ENCODE peak calls at places on chromosomes 5 and 9, in seven cellular contexts. U is neuronal stem cell, W is mesenchymal stem cell, T is H9, B is H1, K is trophoblast cell, H is IMR-90. Q is an unnamed sample.

GRCh38 chr9:124611106-124611505 is 103.9 kb upstream of the NR5A1 start:
- DNase-seq in U (no peak), W (no peak), T (no peak), B (no peak), K (no peak), H (peak; percentile 21), Q (no peak)

GRCh38 chr5:40681351-40682311 is 1.9 kb downstream of the PTGER4 start:
- DNase-seq in U (no peak), W (peak; percentile 38), T (peak; percentile 63), B (peak; percentile 71), K (no peak), H (no peak), Q (peak; percentile 46)

GRCh38 chr9:98201102-98201501 is 8.7 kb upstream of the CORO2A start:
- DNase-seq in U (no peak), W (no peak), T (no peak), B (no peak), K (no peak), H (no peak), Q (no peak)

GRCh38 chr9:131418143-131419028 is 24.5 kb downstream of the PRRC2B start:
- DNase-seq in U (no peak), W (peak; percentile 45), T (peak; percentile 56), B (no peak), K (peak; percentile 62), H (peak; percentile 41), Q (peak; percentile 82)

GRCh38 chr5:80703291-80703690 is 48.5 kb upstream of the DHFR start:
- DNase-seq in U (no peak), W (no peak), T (no peak), B (no peak), K (peak; percentile 32), H (no peak), Q (no peak)

GRCh38 chr5:178308541-178309092 is 76.0 kb upstream of the PHYKPL start:
- DNase-seq in U (no peak), W (no peak), T (no peak), B (no peak), K (no peak), H (no peak), Q (no peak)

GRCh38 chr9:83630938-83631457 is 8.1 kb downstream of the IDNK start:
- DNase-seq in U (peak; percentile 59), W (no peak), T (peak; percentile 89), B (peak; percentile 76), K (peak; percentile 97), H (peak; percentile 42), Q (peak; percentile 97)

GRCh38 chr5:83401122-83401620 is 70.4 kb upstream of the VCAN start:
- DNase-seq in U (no peak), W (peak; percentile 34), T (no peak), B (no peak), K (no peak), H (peak; percentile 10), Q (no peak)

GRCh38 chr9:97900103-97900737 is 22.1 kb downstream of the TRMO start:
- DNase-seq in U (no peak), W (no peak), T (no peak), B (no peak), K (no peak), H (peak; percentile 73), Q (no peak)

GRCh38 chr9:111825468-111826145 is 30.9 kb upstream of the SHOC1 start:
- DNase-seq in U (no peak), W (no peak), T (no peak), B (no peak), K (peak; percentile 40), H (peak; percentile 50), Q (no peak)

GRCh38 chr9:98191615-98192502 is 578 bp downstream of the CORO2A start:
- DNase-seq in U (no peak), W (no peak), T (peak; percentile 66), B (peak; percentile 70), K (peak; percentile 49), H (no peak), Q (peak; percentile 63)

GRCh38 chr9:110753734-110754231 is 85.2 kb downstream of the MUSK start:
- DNase-seq in U (no peak), W (peak; percentile 47), T (no peak), B (no peak), K (peak; percentile 8), H (peak; percentile 77), Q (no peak)

GRCh38 chr5:33944543-33945132 is 8.5 kb downstream of the RXFP3 start:
- DNase-seq in U (no peak), W (no peak), T (peak; percentile 62), B (no peak), K (no peak), H (no peak), Q (peak; percentile 66)

GRCh38 chr9:115691686-115692085 is 461.9 kb upstream of the PAPPA start:
- DNase-seq in U (no peak), W (peak; percentile 88), T (no peak), B (no peak), K (peak; percentile 62), H (peak; percentile 90), Q (peak; percentile 16)

GRCh38 chr5:143386725-143387124 is 16.8 kb downstream of the NR3C1 start:
- DNase-seq in U (no peak), W (no peak), T (no peak), B (no peak), K (no peak), H (peak; percentile 70), Q (no peak)

GRCh38 chr9:134340475-134341186 is 14.4 kb downstream of the RXRA start:
- DNase-seq in U (no peak), W (no peak), T (no peak), B (no peak), K (peak; percentile 77), H (no peak), Q (no peak)

GRCh38 chr5:67265951-67266350 is 69.4 kb upstream of the CD180 start:
- DNase-seq in U (no peak), W (peak; percentile 45), T (no peak), B (no peak), K (peak; percentile 27), H (no peak), Q (no peak)

GRCh38 chr9:129105857-129106694 is 4.5 kb downstream of the CRAT start:
- DNase-seq in U (no peak), W (no peak), T (no peak), B (no peak), K (no peak), H (no peak), Q (no peak)

GRCh38 chr9:124010303-124010664 is 1.3 kb upstream of the LHX2 start:
- DNase-seq in U (no peak), W (no peak), T (no peak), B (no peak), K (no peak), H (no peak), Q (no peak)

GRCh38 chr5:55223219-55223987 is 3.7 kb downstream of the MCIDAS start:
- DNase-seq in U (peak; percentile 38), W (peak; percentile 23), T (peak; percentile 56), B (peak; percentile 73), K (no peak), H (no peak), Q (peak; percentile 57)
- H3K4me2 ChIP-seq in U (peak overlapping the region; percentile 65), W (peak overlapping the region; percentile 62), T (peak overlapping the region; percentile 34), B (peak overlapping the region; percentile 81), K (peak overlapping the region; percentile 69), H (no peak overlapping the region), Q (peak overlapping the region; percentile 12)

DNA sequence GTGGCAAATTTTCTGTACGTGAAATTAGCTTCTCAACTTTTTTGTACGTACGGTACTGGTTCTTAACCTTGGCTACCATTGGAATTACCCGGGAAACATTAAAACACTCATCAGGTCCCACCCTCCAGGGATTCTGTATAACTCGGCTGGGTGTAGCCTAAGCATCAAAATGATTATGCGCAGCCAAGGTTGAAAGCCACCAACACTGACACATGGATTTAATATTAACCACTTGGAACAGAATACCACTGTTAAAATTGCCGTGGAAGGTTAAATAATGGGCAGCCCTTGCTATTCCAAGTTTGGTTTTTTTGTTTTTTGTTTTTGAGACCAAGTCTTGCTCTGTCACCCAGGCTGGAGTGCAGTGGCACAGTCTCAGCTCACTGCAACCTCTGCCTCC is 17.5 kb downstream of the DNAJA1 start:
- DNase-seq in U (no peak), W (no peak), T (no peak), B (no peak), K (peak; percentile 38), H (no peak), Q (no peak)
- H3K27ac ChIP-seq in U (no peak overlapping the region), W (peak overlapping the region; percentile 49), T (no peak overlapping the region), B (no peak overlapping the region), K (no peak overlapping the region), H (no peak overlapping the region), Q (no peak overlapping the region)

GRCh38 chr5:154421868-154422267 is 23.9 kb upstream of the SAP30L start:
- DNase-seq in U (no peak), W (peak; percentile 27), T (peak; percentile 51), B (no peak), K (peak; percentile 41), H (peak; percentile 14), Q (peak; percentile 79)

GRCh38 chr5:154419236-154419635 is 26.6 kb upstream of the SAP30L start:
- DNase-seq in U (no peak), W (no peak), T (no peak), B (no peak), K (no peak), H (no peak), Q (no peak)

GRCh38 chr5:154415114-154415513 is 30.7 kb upstream of the SAP30L start:
- DNase-seq in U (no peak), W (no peak), T (no peak), B (no peak), K (no peak), H (no peak), Q (no peak)

GRCh38 chr5:154422298-154422697 is 23.5 kb upstream of the SAP30L start:
- DNase-seq in U (no peak), W (no peak), T (no peak), B (no peak), K (no peak), H (no peak), Q (no peak)

DNA sequence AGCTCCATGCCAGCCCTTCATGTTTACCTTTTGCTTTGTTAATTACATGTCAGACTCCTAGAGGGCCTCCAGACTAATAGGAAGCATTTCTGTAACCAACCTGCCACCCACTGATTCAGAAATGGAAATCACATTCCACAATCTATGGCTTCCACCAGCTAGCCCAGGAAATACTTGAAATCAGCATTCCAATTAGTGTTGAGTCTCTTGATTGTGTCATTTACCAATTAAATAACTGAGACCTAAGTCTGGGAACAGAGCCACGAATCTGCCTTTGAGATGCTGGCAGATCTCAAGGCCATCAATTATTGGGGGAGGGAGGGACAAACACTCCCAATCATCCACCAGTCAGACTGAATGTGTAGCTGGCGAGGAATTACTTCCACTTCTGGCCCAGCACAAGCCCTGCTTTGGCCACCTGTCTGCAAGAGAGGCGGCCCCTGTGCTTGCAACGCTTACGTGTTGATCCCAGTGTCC is 27.4 kb upstream of the SAP30L start:
- DNase-seq in U (no peak), W (no peak), T (no peak), B (no peak), K (no peak), H (no peak), Q (peak; percentile 18)
- H2BK5ac ChIP-seq in U (no peak overlapping the region), W (no peak overlapping the region), T (no peak overlapping the region), B (no peak overlapping the region), K (no peak overlapping the region), H (no peak overlapping the region), Q (no peak overlapping the region)

DNA sequence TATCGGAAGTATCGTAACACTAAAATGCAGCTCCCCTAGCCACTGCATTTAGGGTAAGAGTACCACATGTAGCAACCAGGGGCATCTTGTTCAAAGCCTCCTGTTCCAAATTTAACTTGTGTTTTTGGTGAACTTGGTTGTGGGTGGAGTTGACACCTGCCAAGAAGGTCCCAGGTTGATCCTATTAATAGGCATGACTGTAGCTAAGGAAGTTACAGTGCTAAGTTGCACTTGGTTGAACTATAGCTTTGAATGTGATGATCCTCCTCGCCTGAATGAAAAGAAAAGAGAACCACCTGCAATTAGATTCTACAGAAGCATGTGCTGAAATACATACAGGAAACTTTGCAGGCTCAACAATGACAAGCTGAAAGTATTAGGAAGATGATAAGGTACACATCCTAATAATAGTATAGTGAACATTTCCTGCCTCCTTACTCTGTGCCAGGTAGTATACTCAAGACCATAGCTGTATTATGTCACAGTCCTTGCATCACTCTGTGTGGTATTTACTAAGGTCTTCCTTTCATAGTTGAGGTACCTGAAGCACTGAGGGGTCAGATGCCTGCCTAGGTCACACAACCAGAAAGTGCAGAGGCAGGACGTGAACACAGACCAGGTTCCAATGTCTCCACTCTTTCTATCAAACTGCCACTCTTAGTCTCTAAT is 64.5 kb upstream of the PIP5K1B start:
- DNase-seq in U (no peak), W (no peak), T (no peak), B (no peak), K (no peak), H (no peak), Q (no peak)
- H3K4me2 ChIP-seq in U (no peak overlapping the region), W (no peak overlapping the region), T (no peak overlapping the region), B (no peak overlapping the region), K (no peak overlapping the region), H (no peak overlapping the region), Q (no peak overlapping the region)